ENCODE peak calls at places on chromosomes 7 and 10, in five cellular contexts. P, K, J, Q and O are unnamed samples.

GRCh38 chr10:60237977-60238376 is 151.7 kb downstream of the ANK3 start:
- DNase-seq in P (no peak), K (no peak), J (no peak), Q (no peak), O (no peak)

GRCh38 chr10:6514844-6515780 is 65.0 kb downstream of the PRKCQ start:
- DNase-seq in P (no peak), K (no peak), J (no peak), Q (no peak), O (no peak)

GRCh38 chr10:12719365-12719764 is 282.1 kb downstream of the CCDC3 start:
- DNase-seq in P (no peak), K (no peak), J (no peak), Q (no peak), O (no peak)

GRCh38 chr7:17632401-17632800 is 307.9 kb downstream of the SNX13 start:
- DNase-seq in P (no peak), K (no peak), J (no peak), Q (no peak), O (no peak)

GRCh38 chr10:113097046-113097415 is 147.0 kb downstream of the TCF7L2 start:
- DNase-seq in P (no peak), K (no peak), J (no peak), Q (no peak), O (no peak)

GRCh38 chr7:55481126-55481525 is 91.2 kb downstream of the VOPP1 start:
- DNase-seq in P (no peak), K (no peak), J (no peak), Q (no peak), O (no peak)

GRCh38 chr7:43834463-43835251 is 34.7 kb downstream of the MRPS24 start:
- DNase-seq in P (no peak), K (no peak), J (no peak), Q (no peak), O (no peak)

GRCh38 chr7:68783671-68784070 is 814.6 kb upstream of the AUTS2 start:
- DNase-seq in P (no peak), K (no peak), J (no peak), Q (no peak), O (no peak)

GRCh38 chr10:5530412-5530806 is 5.6 kb downstream of the CALML3 start:
- DNase-seq in P (no peak), K (no peak), J (no peak), Q (no peak), O (no peak)

GRCh38 chr7:108328174-108328651 is 128.0 kb downstream of the NRCAM start:
- DNase-seq in P (no peak), K (no peak), J (no peak), Q (no peak), O (no peak)

GRCh38 chr10:22605168-22605567 is 109.2 kb downstream of the PIP4K2A start:
- DNase-seq in P (no peak), K (no peak), J (no peak), Q (no peak), O (no peak)

GRCh38 chr7:102814025-102814471 is 65.2 kb downstream of the FAM185A start:
- DNase-seq in P (no peak), K (no peak), J (no peak), Q (no peak), O (no peak)

GRCh38 chr7:931871-932650 is 22.4 kb downstream of the ADAP1 start:
- DNase-seq in P (no peak), K (no peak), J (no peak), Q (no peak), O (peak)

GRCh38 chr10:72260588-72261322 is 13.0 kb upstream of the DDIT4 start:
- DNase-seq in P (peak), K (peak), J (no peak), Q (peak), O (peak)

GRCh38 chr10:112689327-112689726 is 242.3 kb downstream of the VTI1A start:
- DNase-seq in P (no peak), K (no peak), J (no peak), Q (peak), O (peak)

GRCh38 chr7:12067156-12067831 is 143.8 kb upstream of the TMEM106B start:
- DNase-seq in P (no peak), K (peak), J (no peak), Q (peak), O (peak)

GRCh38 chr7:99029481-99030144 is 114.3 kb downstream of the SMURF1 start:
- DNase-seq in P (no peak), K (no peak), J (no peak), Q (no peak), O (no peak)

GRCh38 chr10:62036186-62037081 is 134.9 kb downstream of the ARID5B start:
- DNase-seq in P (no peak), K (no peak), J (no peak), Q (no peak), O (peak)

GRCh38 chr7:100864263-100864845 is 2.8 kb upstream of the TRIP6 start:
- DNase-seq in P (no peak), K (no peak), J (no peak), Q (no peak), O (no peak)

GRCh38 chr10:35347899-35348608 is 11.7 kb downstream of the CCNY start:
- DNase-seq in P (no peak), K (no peak), J (no peak), Q (no peak), O (no peak)

GRCh38 chr10:19811517-19811916 is 4.7 kb upstream of the PLXDC2 start:
- DNase-seq in P (no peak), K (no peak), J (no peak), Q (no peak), O (peak)

GRCh38 chr10:99457808-99458207 is 27.4 kb upstream of the GOT1 start:
- DNase-seq in P (no peak), K (no peak), J (no peak), Q (no peak), O (no peak)

GRCh38 chr10:86254081-86254480 is 112.5 kb downstream of the GRID1 start:
- DNase-seq in P (no peak), K (no peak), J (no peak), Q (no peak), O (no peak)

GRCh38 chr10:9166770-9167169 is 1112.3 kb downstream of the GATA3 start:
- DNase-seq in P (no peak), K (no peak), J (no peak), Q (no peak), O (no peak)

GRCh38 chr7:23067271-23067670 is 38.3 kb upstream of the KLHL7 start:
- DNase-seq in P (no peak), K (no peak), J (no peak), Q (no peak), O (no peak)

GRCh38 chr7:155237730-155238129 is 59.9 kb upstream of the INSIG1 start:
- DNase-seq in P (no peak), K (no peak), J (no peak), Q (no peak), O (no peak)

GRCh38 chr10:58486821-58487220 is 25.9 kb upstream of the BICC1 start:
- DNase-seq in P (no peak), K (no peak), J (no peak), Q (no peak), O (no peak)

GRCh38 chr7:23184709-23185354 is 3.0 kb downstream of the NUP42 start:
- DNase-seq in P (peak), K (no peak), J (peak), Q (no peak), O (peak)

GRCh38 chr7:128409435-128410091 is at the start of gene IMPDH1:
- DNase-seq in P (peak), K (peak), J (no peak), Q (peak), O (peak)

GRCh38 chr10:43569681-43570080 is 4.7 kb downstream of the ZNF239 start:
- DNase-seq in P (no peak), K (no peak), J (no peak), Q (no peak), O (no peak)

GRCh38 chr10:131500892-131501291 is 189.4 kb upstream of the TCERG1L start:
- DNase-seq in P (no peak), K (no peak), J (no peak), Q (no peak), O (no peak)

GRCh38 chr7:366171-366916 is 76.4 kb downstream of the FOXL3 start:
- DNase-seq in P (no peak), K (no peak), J (no peak), Q (no peak), O (peak)

GRCh38 chr7:151204383-151205032 is 5.8 kb downstream of the H2BK1 start:
- DNase-seq in P (no peak), K (no peak), J (no peak), Q (no peak), O (no peak)

GRCh38 chr10:32417906-32418547 is 27.9 kb upstream of the CCDC7 start:
- DNase-seq in P (no peak), K (peak), J (no peak), Q (no peak), O (no peak)

GRCh38 chr7:92304406-92304893 is 58.7 kb downstream of the ANKIB1 start:
- DNase-seq in P (no peak), K (no peak), J (no peak), Q (no peak), O (no peak)

GRCh38 chr10:102112210-102112817 is 7.9 kb downstream of the LDB1 start:
- DNase-seq in P (no peak), K (no peak), J (no peak), Q (no peak), O (no peak)

GRCh38 chr7:6432786-6433185 is 15.0 kb downstream of the DAGLB start:
- DNase-seq in P (no peak), K (no peak), J (no peak), Q (no peak), O (no peak)

GRCh38 chr10:110219884-110220283 is 12.5 kb downstream of the MXI1 start:
- DNase-seq in P (no peak), K (no peak), J (no peak), Q (no peak), O (no peak)
- TF ChIP-seq CTCF in P (no peak), K (no peak), J (peak), Q (no peak), O (no peak)

GRCh38 chr7:138979226-138979979 is 1.8 kb downstream of the KIAA1549 start:
- DNase-seq in P (no peak), K (no peak), J (no peak), Q (no peak), O (no peak)
- TF ChIP-seq CTCF in P (no peak), K (no peak), J (no peak), Q (no peak), O (no peak)

GRCh38 chr7:144671429-144671828 is 164.4 kb downstream of the TPK1 start:
- DNase-seq in P (no peak), K (no peak), J (no peak), Q (no peak), O (no peak)

GRCh38 chr7:144674550-144674949 is 161.3 kb downstream of the TPK1 start:
- DNase-seq in P (no peak), K (no peak), J (no peak), Q (no peak), O (no peak)

GRCh38 chr7:144668503-144668902 is 167.3 kb downstream of the TPK1 start:
- DNase-seq in P (no peak), K (no peak), J (no peak), Q (no peak), O (no peak)

GRCh38 chr7:144672869-144673268 is 163.0 kb downstream of the TPK1 start:
- DNase-seq in P (no peak), K (no peak), J (no peak), Q (no peak), O (no peak)

DNA sequence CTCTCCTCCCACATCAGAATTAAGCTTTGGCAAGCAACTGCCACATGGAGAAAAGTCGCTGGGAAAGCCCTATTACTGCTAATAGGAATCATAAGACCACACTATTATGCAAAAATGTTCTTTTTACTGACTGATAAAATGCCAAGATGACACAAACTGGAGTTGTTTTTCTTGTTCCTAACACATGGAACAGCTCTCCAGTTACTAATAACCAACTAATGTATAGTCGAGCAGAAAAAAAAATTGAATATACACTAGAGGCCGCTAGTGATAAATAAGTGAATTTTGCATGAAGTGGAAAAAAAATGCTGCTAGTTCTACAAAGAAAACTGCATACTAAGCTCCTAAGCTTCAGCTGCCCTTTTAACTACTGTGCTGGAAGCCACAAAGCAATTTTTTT is 165.6 kb downstream of the TPK1 start:
- DNase-seq in P (peak), K (no peak), J (no peak), Q (no peak), O (no peak)
- TF ChIP-seq CTCF in P (no peak), K (no peak), J (peak), Q (no peak), O (no peak)

DNA sequence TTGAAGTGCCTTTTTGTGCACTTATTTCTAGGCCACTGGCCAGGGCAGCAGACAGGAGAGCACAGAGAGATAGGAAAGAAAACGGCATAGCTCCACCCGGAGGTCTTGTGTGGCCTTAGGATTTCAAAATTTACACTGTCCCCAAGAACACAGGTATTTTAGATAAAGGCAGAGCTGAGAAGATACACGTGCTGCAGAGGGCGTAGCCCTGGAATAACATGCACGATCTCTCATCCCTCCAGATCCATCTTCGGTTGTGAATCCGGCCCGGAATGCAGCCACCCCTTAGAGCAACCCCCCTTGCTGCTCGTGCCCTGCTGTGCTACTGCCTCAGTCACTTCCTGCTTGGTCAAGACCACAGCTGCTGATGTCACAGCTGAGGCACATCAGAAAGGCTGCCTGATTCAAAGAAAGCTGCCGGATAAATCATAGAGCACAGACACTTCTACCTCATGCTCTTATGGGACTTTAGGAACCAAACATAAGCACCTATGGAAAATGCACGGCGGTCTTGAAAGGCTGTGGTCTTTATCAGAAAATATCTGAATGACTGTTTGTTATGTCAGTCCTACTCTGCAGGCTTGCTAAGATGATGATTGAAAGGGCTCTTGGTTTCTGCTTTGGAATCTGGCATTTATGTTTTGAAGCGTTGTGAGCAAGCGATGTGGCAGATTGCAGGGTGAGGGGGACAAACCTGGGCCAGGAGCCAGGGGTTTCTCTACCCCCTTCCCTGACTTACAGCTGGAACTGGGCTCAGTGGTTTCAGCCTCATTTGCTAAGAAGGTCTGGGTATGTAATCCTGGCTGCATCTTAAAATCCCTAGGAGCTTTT is 152.0 kb downstream of the SVIL start:
- DNase-seq in P (no peak), K (no peak), J (no peak), Q (peak), O (no peak)
- TF ChIP-seq CTCF in P (no peak), K (no peak), J (no peak), Q (no peak), O (no peak)

DNA sequence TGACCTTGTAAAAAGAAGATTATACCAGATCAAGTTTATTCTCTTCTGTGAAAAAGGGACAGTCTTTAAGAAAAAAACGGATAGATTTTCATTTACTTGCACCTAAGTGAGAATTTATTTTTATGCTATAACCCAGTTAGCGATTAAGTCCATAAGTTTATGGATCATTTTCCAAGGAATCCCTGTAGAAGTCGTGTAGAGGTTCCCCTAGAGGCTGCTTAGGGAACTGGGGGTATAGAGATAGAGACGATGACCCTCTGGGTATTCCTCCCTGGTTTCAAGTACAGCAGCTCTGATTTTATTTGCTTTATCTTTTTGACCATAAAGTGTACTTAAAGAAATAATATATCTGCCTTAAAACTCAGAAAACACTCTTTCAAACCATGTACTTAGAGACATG is 648.4 kb upstream of the LRRTM3 start:
- DNase-seq in P (no peak), K (no peak), J (no peak), Q (no peak), O (no peak)
- TF ChIP-seq CTCF in P (no peak), K (no peak), J (peak), Q (peak), O (peak)

DNA sequence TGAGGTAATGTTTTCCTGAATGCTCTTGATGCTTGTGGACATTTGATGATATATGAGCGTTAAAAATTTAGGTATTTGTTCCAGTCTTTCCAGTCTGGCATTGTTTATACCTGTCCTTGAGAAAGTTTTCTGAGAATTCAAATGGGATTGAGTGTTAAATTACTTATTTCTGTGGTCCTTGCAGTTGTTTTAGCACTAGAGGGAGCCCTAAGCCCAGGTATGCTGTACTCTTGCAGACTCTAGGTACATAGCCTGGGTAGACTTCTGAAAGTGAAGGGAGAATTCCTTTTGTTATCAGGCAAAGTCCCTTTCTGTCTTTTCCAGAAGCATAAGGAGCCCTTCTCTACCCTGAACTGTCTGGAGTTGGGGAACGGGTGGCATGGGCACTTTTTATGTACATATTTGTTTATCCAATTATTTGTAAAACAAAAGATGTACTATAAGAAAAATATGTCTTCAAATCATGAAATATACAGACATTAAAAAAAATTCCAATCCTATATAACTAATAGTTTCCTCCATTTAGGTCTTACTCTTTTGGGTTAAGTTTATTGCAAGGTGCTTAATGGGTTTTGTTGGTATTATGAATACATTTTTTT is 262.1 kb downstream of the ATRNL1 start:
- DNase-seq in P (no peak), K (no peak), J (peak), Q (peak), O (peak)
- TF ChIP-seq CTCF in P (no peak), K (no peak), J (peak), Q (peak), O (peak)

GRCh38 chr10:119024882-119025281 is 4.6 kb upstream of the NANOS1 start:
- DNase-seq in P (no peak), K (no peak), J (no peak), Q (no peak), O (no peak)

GRCh38 chr10:119025776-119026175 is 3.7 kb upstream of the NANOS1 start:
- DNase-seq in P (no peak), K (peak), J (no peak), Q (no peak), O (no peak)

GRCh38 chr10:119026301-119027110 is 3.0 kb upstream of the NANOS1 start:
- DNase-seq in P (no peak), K (no peak), J (no peak), Q (no peak), O (no peak)

GRCh38 chr10:119023553-119023868 is 6.0 kb upstream of the NANOS1 start:
- DNase-seq in P (no peak), K (no peak), J (no peak), Q (no peak), O (no peak)

GRCh38 chr10:119025336-119025735 is 4.2 kb upstream of the NANOS1 start:
- DNase-seq in P (no peak), K (peak), J (no peak), Q (no peak), O (no peak)
- TF ChIP-seq CTCF in P (no peak), K (no peak), J (no peak), Q (no peak), O (no peak)